ENCODE peak calls at places on chromosomes 12 and 14, in seven cellular contexts. One of them, this sample, is unnamed.

GRCh38 chr14:100857196-100857922 is 31.4 kb downstream of the MEG3 start:
- DNase-seq in kidney tubule cell: no peak
- DNase-seq in iris pigment epithelial cell: no peak
- DNase-seq in NCI-H345: peak; percentile 25
- DNase-seq in activated CD4-positive, alpha-beta T cell treated with anti-CD3 and anti-CD28 coated beads, Interleukin-2, amount 10 ng/mL, durations not matched to agents 7 days and 5 days: no peak
- DNase-seq in WTC11: no peak
- DNase-seq in HepG2: no peak
- DNase-seq in this sample: no peak

GRCh38 chr12:44431647-44432352 is 444.3 kb downstream of the NELL2 start:
- DNase-seq in kidney tubule cell: no peak
- DNase-seq in iris pigment epithelial cell: no peak
- DNase-seq in NCI-H345: no peak
- DNase-seq in activated CD4-positive, alpha-beta T cell treated with anti-CD3 and anti-CD28 coated beads, Interleukin-2, amount 10 ng/mL, durations not matched to agents 7 days and 5 days: no peak
- DNase-seq in WTC11: no peak
- DNase-seq in HepG2: no peak
- DNase-seq in this sample: no peak

GRCh38 chr12:30694971-30695326 is 720 bp downstream of the IPO8 start:
- DNase-seq in kidney tubule cell: peak; percentile 56
- DNase-seq in iris pigment epithelial cell: peak; percentile 54
- DNase-seq in NCI-H345: peak; percentile 28
- DNase-seq in activated CD4-positive, alpha-beta T cell treated with anti-CD3 and anti-CD28 coated beads, Interleukin-2, amount 10 ng/mL, durations not matched to agents 7 days and 5 days: peak; percentile 11
- DNase-seq in WTC11: peak; percentile 24
- DNase-seq in HepG2: peak; percentile 41
- DNase-seq in this sample: peak; percentile 71

GRCh38 chr12:123041811-123042655 is 61.6 kb downstream of the ARL6IP4 start:
- DNase-seq in kidney tubule cell: no peak
- DNase-seq in iris pigment epithelial cell: peak; percentile 94
- DNase-seq in NCI-H345: no peak
- DNase-seq in activated CD4-positive, alpha-beta T cell treated with anti-CD3 and anti-CD28 coated beads, Interleukin-2, amount 10 ng/mL, durations not matched to agents 7 days and 5 days: no peak
- DNase-seq in WTC11: no peak
- DNase-seq in HepG2: no peak
- DNase-seq in this sample: no peak

GRCh38 chr12:96489392-96490056 is at the start of gene CFAP54:
- DNase-seq in kidney tubule cell: peak; percentile 95
- DNase-seq in iris pigment epithelial cell: peak; percentile 93
- DNase-seq in NCI-H345: peak; percentile 98
- DNase-seq in activated CD4-positive, alpha-beta T cell treated with anti-CD3 and anti-CD28 coated beads, Interleukin-2, amount 10 ng/mL, durations not matched to agents 7 days and 5 days: peak; percentile 96
- DNase-seq in WTC11: peak; percentile 92
- DNase-seq in HepG2: peak; percentile 83
- DNase-seq in this sample: peak; percentile 100

GRCh38 chr14:61700104-61700886 is 5.0 kb downstream of the HIF1A start:
- DNase-seq in kidney tubule cell: no peak
- DNase-seq in iris pigment epithelial cell: peak; percentile 38
- DNase-seq in NCI-H345: no peak
- DNase-seq in activated CD4-positive, alpha-beta T cell treated with anti-CD3 and anti-CD28 coated beads, Interleukin-2, amount 10 ng/mL, durations not matched to agents 7 days and 5 days: no peak
- DNase-seq in WTC11: no peak
- DNase-seq in HepG2: no peak
- DNase-seq in this sample: peak; percentile 50

GRCh38 chr12:77608157-77608755 is 222.4 kb upstream of the NAV3 start:
- DNase-seq in kidney tubule cell: no peak
- DNase-seq in iris pigment epithelial cell: no peak
- DNase-seq in NCI-H345: no peak
- DNase-seq in activated CD4-positive, alpha-beta T cell treated with anti-CD3 and anti-CD28 coated beads, Interleukin-2, amount 10 ng/mL, durations not matched to agents 7 days and 5 days: no peak
- DNase-seq in WTC11: no peak
- DNase-seq in HepG2: no peak
- DNase-seq in this sample: no peak

GRCh38 chr14:99790201-99790977 is 2.8 kb upstream of the EML1 start:
- DNase-seq in kidney tubule cell: no peak
- DNase-seq in iris pigment epithelial cell: no peak
- DNase-seq in NCI-H345: peak; percentile 74
- DNase-seq in activated CD4-positive, alpha-beta T cell treated with anti-CD3 and anti-CD28 coated beads, Interleukin-2, amount 10 ng/mL, durations not matched to agents 7 days and 5 days: no peak
- DNase-seq in WTC11: no peak
- DNase-seq in HepG2: no peak
- DNase-seq in this sample: no peak

GRCh38 chr12:93441111-93441616 is 583 bp downstream of the UBE2N start:
- DNase-seq in kidney tubule cell: peak; percentile 30
- DNase-seq in iris pigment epithelial cell: no peak
- DNase-seq in NCI-H345: peak; percentile 26
- DNase-seq in activated CD4-positive, alpha-beta T cell treated with anti-CD3 and anti-CD28 coated beads, Interleukin-2, amount 10 ng/mL, durations not matched to agents 7 days and 5 days: peak; percentile 51
- DNase-seq in WTC11: peak; percentile 37
- DNase-seq in HepG2: no peak
- DNase-seq in this sample: peak; percentile 69

GRCh38 chr12:103768467-103769123 is 72.4 kb downstream of the NT5DC3 start:
- DNase-seq in kidney tubule cell: no peak
- DNase-seq in iris pigment epithelial cell: no peak
- DNase-seq in NCI-H345: no peak
- DNase-seq in activated CD4-positive, alpha-beta T cell treated with anti-CD3 and anti-CD28 coated beads, Interleukin-2, amount 10 ng/mL, durations not matched to agents 7 days and 5 days: no peak
- DNase-seq in WTC11: no peak
- DNase-seq in HepG2: no peak
- DNase-seq in this sample: no peak

GRCh38 chr14:68548194-68549056 is 244.4 kb downstream of the ZFP36L1 start:
- DNase-seq in kidney tubule cell: peak; percentile 89
- DNase-seq in iris pigment epithelial cell: peak; percentile 99
- DNase-seq in NCI-H345: peak; percentile 87
- DNase-seq in activated CD4-positive, alpha-beta T cell treated with anti-CD3 and anti-CD28 coated beads, Interleukin-2, amount 10 ng/mL, durations not matched to agents 7 days and 5 days: no peak
- DNase-seq in WTC11: no peak
- DNase-seq in HepG2: no peak
- DNase-seq in this sample: peak; percentile 98

GRCh38 chr14:106879241-106879640 is 1352.9 kb downstream of the TMEM121 start:
- DNase-seq in kidney tubule cell: peak; percentile 70
- DNase-seq in iris pigment epithelial cell: peak; percentile 14
- DNase-seq in NCI-H345: peak; percentile 27
- DNase-seq in activated CD4-positive, alpha-beta T cell treated with anti-CD3 and anti-CD28 coated beads, Interleukin-2, amount 10 ng/mL, durations not matched to agents 7 days and 5 days: peak; percentile 61
- DNase-seq in WTC11: no peak
- DNase-seq in HepG2: peak; percentile 65
- DNase-seq in this sample: peak; percentile 27

GRCh38 chr12:116687888-116688287 is 50.0 kb downstream of the SPRING1 start:
- DNase-seq in kidney tubule cell: peak; percentile 35
- DNase-seq in iris pigment epithelial cell: peak; percentile 18
- DNase-seq in NCI-H345: no peak
- DNase-seq in activated CD4-positive, alpha-beta T cell treated with anti-CD3 and anti-CD28 coated beads, Interleukin-2, amount 10 ng/mL, durations not matched to agents 7 days and 5 days: peak; percentile 34
- DNase-seq in WTC11: peak; percentile 86
- DNase-seq in HepG2: peak; percentile 44
- DNase-seq in this sample: peak; percentile 48

GRCh38 chr14:82694820-82695219 is 1161.2 kb upstream of the SEL1L start:
- DNase-seq in kidney tubule cell: peak; percentile 77
- DNase-seq in iris pigment epithelial cell: no peak
- DNase-seq in NCI-H345: no peak
- DNase-seq in activated CD4-positive, alpha-beta T cell treated with anti-CD3 and anti-CD28 coated beads, Interleukin-2, amount 10 ng/mL, durations not matched to agents 7 days and 5 days: no peak
- DNase-seq in WTC11: no peak
- DNase-seq in HepG2: no peak
- DNase-seq in this sample: no peak

GRCh38 chr14:68911594-68912227 is 67.4 kb downstream of the ACTN1 start:
- DNase-seq in kidney tubule cell: peak; percentile 74
- DNase-seq in iris pigment epithelial cell: peak; percentile 65
- DNase-seq in NCI-H345: peak; percentile 78
- DNase-seq in activated CD4-positive, alpha-beta T cell treated with anti-CD3 and anti-CD28 coated beads, Interleukin-2, amount 10 ng/mL, durations not matched to agents 7 days and 5 days: peak; percentile 86
- DNase-seq in WTC11: peak; percentile 89
- DNase-seq in HepG2: peak; percentile 74
- DNase-seq in this sample: peak; percentile 83